ENCODE peak calls at places on chromosomes 4 and X, in five cellular contexts. One of them, this sample, is unnamed.
A peak's percentile ranks its signal among the peaks of the same experiment; 100 is the strongest.

GRCh38 chrX:111360839-111361238 is 51.2 kb downstream of the DCX start:
- DNase-seq in GM23338: peak; percentile 30
- DNase-seq in fibroblast of lung: no peak
- DNase-seq in K562: no peak
- DNase-seq in right atrium auricular region: no peak
- DNase-seq in this sample: no peak

GRCh38 chr4:7715251-7716014 is 224.2 kb downstream of the AFAP1 start:
- DNase-seq in GM23338: no peak
- DNase-seq in fibroblast of lung: no peak
- DNase-seq in K562: no peak
- DNase-seq in right atrium auricular region: no peak
- DNase-seq in this sample: no peak

GRCh38 chr4:53734584-53735363 is 143.5 kb upstream of the LNX1 start:
- DNase-seq in GM23338: no peak
- DNase-seq in fibroblast of lung: peak; percentile 59
- DNase-seq in K562: no peak
- DNase-seq in right atrium auricular region: no peak
- DNase-seq in this sample: peak; percentile 65

GRCh38 chrX:113962338-113962737 is 621.5 kb upstream of the HTR2C start:
- DNase-seq in GM23338: no peak
- DNase-seq in fibroblast of lung: no peak
- DNase-seq in K562: no peak
- DNase-seq in right atrium auricular region: no peak
- DNase-seq in this sample: no peak

GRCh38 chr4:83929550-83929949 is 393.6 kb downstream of the GPAT3 start:
- DNase-seq in GM23338: no peak
- DNase-seq in fibroblast of lung: no peak
- DNase-seq in K562: no peak
- DNase-seq in right atrium auricular region: no peak
- DNase-seq in this sample: no peak

GRCh38 chrX:107470971-107471370 is 21.5 kb downstream of the FRMPD3 start:
- DNase-seq in GM23338: peak; percentile 49
- DNase-seq in fibroblast of lung: no peak
- DNase-seq in K562: no peak
- DNase-seq in right atrium auricular region: no peak
- DNase-seq in this sample: no peak

GRCh38 chr4:76898949-76899640 is 1.2 kb upstream of the SOWAHB start:
- DNase-seq in GM23338: peak; percentile 17
- DNase-seq in fibroblast of lung: no peak
- DNase-seq in K562: no peak
- DNase-seq in right atrium auricular region: no peak
- DNase-seq in this sample: no peak

GRCh38 chr4:60729194-60729593 is 470.9 kb upstream of the ADGRL3 start:
- DNase-seq in GM23338: no peak
- DNase-seq in fibroblast of lung: no peak
- DNase-seq in K562: no peak
- DNase-seq in right atrium auricular region: no peak
- DNase-seq in this sample: peak; percentile 24

GRCh38 chr4:108512615-108513505 is 107.5 kb upstream of the RPL34 start:
- DNase-seq in GM23338: peak; percentile 69
- DNase-seq in fibroblast of lung: peak; percentile 76
- DNase-seq in K562: peak; percentile 53
- DNase-seq in right atrium auricular region: no peak
- DNase-seq in this sample: peak; percentile 39

GRCh38 chr4:8081171-8081570 is 77.4 kb downstream of the ABLIM2 start:
- DNase-seq in GM23338: no peak
- DNase-seq in fibroblast of lung: no peak
- DNase-seq in K562: no peak
- DNase-seq in right atrium auricular region: no peak
- DNase-seq in this sample: no peak

GRCh38 chr4:176834531-176834930 is 41.8 kb upstream of the VEGFC start:
- DNase-seq in GM23338: no peak
- DNase-seq in fibroblast of lung: no peak
- DNase-seq in K562: no peak
- DNase-seq in right atrium auricular region: no peak
- DNase-seq in this sample: no peak

GRCh38 chrX:13646154-13646549 is 6.8 kb upstream of the TCEANC start:
- DNase-seq in GM23338: peak; percentile 76
- DNase-seq in fibroblast of lung: peak; percentile 75
- DNase-seq in K562: peak; percentile 37
- DNase-seq in right atrium auricular region: no peak
- DNase-seq in this sample: peak; percentile 47

GRCh38 chr4:4427478-4427870 is 40.6 kb downstream of the NSG1 start:
- DNase-seq in GM23338: no peak
- DNase-seq in fibroblast of lung: no peak
- DNase-seq in K562: no peak
- DNase-seq in right atrium auricular region: no peak
- DNase-seq in this sample: no peak

GRCh38 chr4:48058620-48059530 is 42.3 kb downstream of the NIPAL1 start:
- DNase-seq in GM23338: no peak
- DNase-seq in fibroblast of lung: no peak
- DNase-seq in K562: no peak
- DNase-seq in right atrium auricular region: no peak
- DNase-seq in this sample: no peak

GRCh38 chr4:41358626-41359025 is 101.9 kb downstream of the UCHL1 start:
- DNase-seq in GM23338: no peak
- DNase-seq in fibroblast of lung: peak; percentile 18
- DNase-seq in K562: no peak
- DNase-seq in right atrium auricular region: no peak
- DNase-seq in this sample: peak; percentile 26

GRCh38 chrX:154097003-154097596 is 417 bp downstream of the MECP2 start:
- DNase-seq in GM23338: peak; percentile 69
- DNase-seq in fibroblast of lung: peak; percentile 58
- DNase-seq in K562: peak; percentile 94
- DNase-seq in right atrium auricular region: no peak
- DNase-seq in this sample: peak; percentile 44

GRCh38 chr4:76445911-76446310 is 10.9 kb downstream of the SHROOM3 start:
- DNase-seq in GM23338: no peak
- DNase-seq in fibroblast of lung: no peak
- DNase-seq in K562: no peak
- DNase-seq in right atrium auricular region: no peak
- DNase-seq in this sample: no peak

GRCh38 chr4:13705521-13706035 is 78.1 kb upstream of the BOD1L1 start:
- DNase-seq in GM23338: peak; percentile 5
- DNase-seq in fibroblast of lung: no peak
- DNase-seq in K562: no peak
- DNase-seq in right atrium auricular region: no peak
- DNase-seq in this sample: peak; percentile 43

GRCh38 chr4:78650106-78651021 is 98.8 kb downstream of the ANXA3 start:
- DNase-seq in GM23338: no peak
- DNase-seq in fibroblast of lung: peak; percentile 91
- DNase-seq in K562: peak; percentile 65
- DNase-seq in right atrium auricular region: no peak
- DNase-seq in this sample: peak; percentile 87

GRCh38 chr4:16889945-16890344 is 8.5 kb downstream of the LDB2 start:
- DNase-seq in GM23338: no peak
- DNase-seq in fibroblast of lung: no peak
- DNase-seq in K562: no peak
- DNase-seq in right atrium auricular region: no peak
- DNase-seq in this sample: no peak

GRCh38 chr4:16890651-16891050 is 7.8 kb downstream of the LDB2 start:
- DNase-seq in GM23338: peak; percentile 20
- DNase-seq in fibroblast of lung: no peak
- DNase-seq in K562: no peak
- DNase-seq in right atrium auricular region: no peak
- DNase-seq in this sample: no peak

GRCh38 chr4:16883816-16884215 is 14.6 kb downstream of the LDB2 start:
- DNase-seq in GM23338: no peak
- DNase-seq in fibroblast of lung: no peak
- DNase-seq in K562: no peak
- DNase-seq in right atrium auricular region: no peak
- DNase-seq in this sample: no peak

GRCh38 chr4:16884673-16885460 is 13.6 kb downstream of the LDB2 start:
- DNase-seq in GM23338: peak; percentile 52
- DNase-seq in fibroblast of lung: no peak
- DNase-seq in K562: no peak
- DNase-seq in right atrium auricular region: no peak
- DNase-seq in this sample: no peak

GRCh38 chr4:16887887-16888286 is 10.6 kb downstream of the LDB2 start:
- DNase-seq in GM23338: no peak
- DNase-seq in fibroblast of lung: no peak
- DNase-seq in K562: no peak
- DNase-seq in right atrium auricular region: no peak
- DNase-seq in this sample: no peak
- TF ChIP-seq CTCF in GM23338: peak; percentile 38
- TF ChIP-seq CTCF in fibroblast of lung: no peak
- TF ChIP-seq CTCF in K562: no peak
- TF ChIP-seq CTCF in right atrium auricular region: no peak
- TF ChIP-seq CTCF in this sample: no peak

GRCh38 chr4:132642196-132642817 is 506.8 kb upstream of the PCDH10 start:
- DNase-seq in GM23338: peak; percentile 81
- DNase-seq in fibroblast of lung: peak; percentile 60
- DNase-seq in K562: peak; percentile 10
- DNase-seq in right atrium auricular region: no peak
- DNase-seq in this sample: peak; percentile 1
- TF ChIP-seq CTCF in GM23338: peak; percentile 93
- TF ChIP-seq CTCF in fibroblast of lung: peak; percentile 93
- TF ChIP-seq CTCF in K562: peak; percentile 39
- TF ChIP-seq CTCF in right atrium auricular region: peak; percentile 65
- TF ChIP-seq CTCF in this sample: peak; percentile 58

DNA sequence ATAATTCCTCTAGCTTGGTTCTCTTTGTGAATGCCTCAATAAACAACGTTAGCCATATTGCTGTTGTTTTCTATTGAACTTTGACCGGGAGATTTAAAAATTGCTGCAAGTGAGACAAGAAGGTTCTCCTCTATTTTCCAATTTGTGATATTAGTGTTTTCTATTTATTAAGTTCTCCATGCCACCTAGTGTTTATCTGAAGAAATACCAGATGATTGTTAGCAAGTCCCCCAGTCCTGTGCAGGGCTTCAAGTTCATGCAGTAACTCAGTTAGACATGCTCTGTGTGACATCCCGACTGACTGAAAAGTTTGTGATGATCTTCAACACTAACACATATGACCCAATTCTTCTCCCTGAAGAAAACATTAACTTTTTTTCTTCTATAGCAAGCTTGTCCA is 31.5 kb upstream of the TFDP3 start:
- DNase-seq in GM23338: no peak
- DNase-seq in fibroblast of lung: peak; percentile 19
- DNase-seq in K562: no peak
- DNase-seq in right atrium auricular region: no peak
- DNase-seq in this sample: no peak
- TF ChIP-seq CTCF in GM23338: no peak
- TF ChIP-seq CTCF in fibroblast of lung: peak; percentile 6
- TF ChIP-seq CTCF in K562: no peak
- TF ChIP-seq CTCF in right atrium auricular region: peak; percentile 27
- TF ChIP-seq CTCF in this sample: no peak

GRCh38 chr4:165360041-165360782 is 18.6 kb upstream of the CPE start:
- DNase-seq in GM23338: no peak
- DNase-seq in fibroblast of lung: peak; percentile 36
- DNase-seq in K562: no peak
- DNase-seq in right atrium auricular region: no peak
- DNase-seq in this sample: no peak

GRCh38 chr4:165351359-165352130 is 24.1 kb downstream of the MSMO1 start:
- DNase-seq in GM23338: peak; percentile 61
- DNase-seq in fibroblast of lung: no peak
- DNase-seq in K562: no peak
- DNase-seq in right atrium auricular region: no peak
- DNase-seq in this sample: no peak

GRCh38 chr4:165359501-165359900 is 19.3 kb upstream of the CPE start:
- DNase-seq in GM23338: no peak
- DNase-seq in fibroblast of lung: peak; percentile 47
- DNase-seq in K562: no peak
- DNase-seq in right atrium auricular region: no peak
- DNase-seq in this sample: peak; percentile 49

GRCh38 chr4:165360985-165361678 is 17.7 kb upstream of the CPE start:
- DNase-seq in GM23338: no peak
- DNase-seq in fibroblast of lung: no peak
- DNase-seq in K562: no peak
- DNase-seq in right atrium auricular region: no peak
- DNase-seq in this sample: no peak

DNA sequence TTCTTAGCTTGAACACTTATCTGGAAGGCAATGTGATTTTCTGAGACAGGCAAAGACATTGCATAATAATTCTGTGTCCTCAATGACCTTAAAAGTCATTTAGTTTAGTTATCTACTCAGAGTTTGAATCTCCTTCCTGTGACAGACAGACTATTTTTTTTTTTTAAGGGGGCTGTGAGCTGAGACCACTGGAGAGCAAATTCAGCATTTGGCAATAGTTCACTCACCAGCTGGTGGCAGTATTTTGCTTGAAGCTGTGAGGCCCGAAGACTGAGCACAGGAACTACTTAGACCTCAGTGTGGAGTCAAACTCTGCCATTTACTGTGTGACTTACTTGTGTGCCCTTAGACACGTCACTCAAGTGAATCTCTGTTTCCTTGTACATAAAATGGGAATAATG is 22.9 kb upstream of the CPE start:
- DNase-seq in GM23338: peak; percentile 82
- DNase-seq in fibroblast of lung: peak; percentile 63
- DNase-seq in K562: no peak
- DNase-seq in right atrium auricular region: no peak
- DNase-seq in this sample: no peak
- TF ChIP-seq CTCF in GM23338: peak; percentile 85
- TF ChIP-seq CTCF in fibroblast of lung: peak; percentile 64
- TF ChIP-seq CTCF in K562: peak; percentile 46
- TF ChIP-seq CTCF in right atrium auricular region: peak; percentile 57
- TF ChIP-seq CTCF in this sample: peak; percentile 30

GRCh38 chr4:113382704-113383103 is 333.3 kb downstream of the ANK2 start:
- DNase-seq in GM23338: no peak
- DNase-seq in fibroblast of lung: peak; percentile 41
- DNase-seq in K562: no peak
- DNase-seq in right atrium auricular region: no peak
- DNase-seq in this sample: no peak
- TF ChIP-seq CTCF in GM23338: no peak
- TF ChIP-seq CTCF in fibroblast of lung: no peak
- TF ChIP-seq CTCF in K562: no peak
- TF ChIP-seq CTCF in right atrium auricular region: no peak
- TF ChIP-seq CTCF in this sample: no peak